ENCODE peak calls at places on chromosomes 4 and X, in nine cellular contexts. One of them, this sample, is unnamed.

GRCh38 chr4:53778122-53778521 is 186.8 kb upstream of the LNX1 start:
- DNase-seq in stimulated activated CD8-positive, alpha-beta memory T cell treated with anti-CD3 and anti-CD28 coated beads, Interleukin-4, amount 100 ng/mL, for 48 hours: no peak
- DNase-seq in AG08396: no peak
- DNase-seq in putamen: no peak
- DNase-seq in AG09309: no peak
- DNase-seq in NCI-H187 treated with DMSO at 0.1 percent for 48 hours: no peak
- DNase-seq in RCC 7860: no peak
- DNase-seq in SW480: no peak
- DNase-seq in neural crest cell: no peak
- DNase-seq in this sample: no peak

GRCh38 chr4:38413524-38414341 is 250.3 kb upstream of the KLF3 start:
- DNase-seq in stimulated activated CD8-positive, alpha-beta memory T cell treated with anti-CD3 and anti-CD28 coated beads, Interleukin-4, amount 100 ng/mL, for 48 hours: no peak
- DNase-seq in AG08396: no peak
- DNase-seq in putamen: no peak
- DNase-seq in AG09309: no peak
- DNase-seq in NCI-H187 treated with DMSO at 0.1 percent for 48 hours: no peak
- DNase-seq in RCC 7860: no peak
- DNase-seq in SW480: peak
- DNase-seq in neural crest cell: no peak
- DNase-seq in this sample: peak

GRCh38 chr4:74583757-74584156 is 138.8 kb downstream of the AREG start:
- DNase-seq in stimulated activated CD8-positive, alpha-beta memory T cell treated with anti-CD3 and anti-CD28 coated beads, Interleukin-4, amount 100 ng/mL, for 48 hours: no peak
- DNase-seq in AG08396: no peak
- DNase-seq in putamen: no peak
- DNase-seq in AG09309: no peak
- DNase-seq in NCI-H187 treated with DMSO at 0.1 percent for 48 hours: no peak
- DNase-seq in RCC 7860: no peak
- DNase-seq in SW480: no peak
- DNase-seq in neural crest cell: no peak
- DNase-seq in this sample: no peak

GRCh38 chr4:1195894-1196401 is 23.6 kb upstream of the SPON2 start:
- DNase-seq in stimulated activated CD8-positive, alpha-beta memory T cell treated with anti-CD3 and anti-CD28 coated beads, Interleukin-4, amount 100 ng/mL, for 48 hours: peak
- DNase-seq in AG08396: no peak
- DNase-seq in putamen: no peak
- DNase-seq in AG09309: no peak
- DNase-seq in NCI-H187 treated with DMSO at 0.1 percent for 48 hours: no peak
- DNase-seq in RCC 7860: no peak
- DNase-seq in SW480: no peak
- DNase-seq in neural crest cell: no peak
- DNase-seq in this sample: no peak

GRCh38 chr4:7625073-7625472 is 190.3 kb upstream of the PSAPL1 start:
- DNase-seq in stimulated activated CD8-positive, alpha-beta memory T cell treated with anti-CD3 and anti-CD28 coated beads, Interleukin-4, amount 100 ng/mL, for 48 hours: no peak
- DNase-seq in AG08396: peak
- DNase-seq in putamen: peak
- DNase-seq in AG09309: peak
- DNase-seq in NCI-H187 treated with DMSO at 0.1 percent for 48 hours: no peak
- DNase-seq in RCC 7860: no peak
- DNase-seq in SW480: no peak
- DNase-seq in neural crest cell: no peak
- DNase-seq in this sample: no peak

GRCh38 chr4:146522862-146523205 is 1.1 kb upstream of the SLC10A7 start:
- DNase-seq in stimulated activated CD8-positive, alpha-beta memory T cell treated with anti-CD3 and anti-CD28 coated beads, Interleukin-4, amount 100 ng/mL, for 48 hours: no peak
- DNase-seq in AG08396: peak
- DNase-seq in putamen: no peak
- DNase-seq in AG09309: no peak
- DNase-seq in NCI-H187 treated with DMSO at 0.1 percent for 48 hours: no peak
- DNase-seq in RCC 7860: no peak
- DNase-seq in SW480: peak
- DNase-seq in neural crest cell: no peak
- DNase-seq in this sample: peak

GRCh38 chr4:128961405-128961804 is 131.9 kb downstream of the SCLT1 start:
- DNase-seq in stimulated activated CD8-positive, alpha-beta memory T cell treated with anti-CD3 and anti-CD28 coated beads, Interleukin-4, amount 100 ng/mL, for 48 hours: no peak
- DNase-seq in AG08396: no peak
- DNase-seq in putamen: no peak
- DNase-seq in AG09309: no peak
- DNase-seq in NCI-H187 treated with DMSO at 0.1 percent for 48 hours: no peak
- DNase-seq in RCC 7860: no peak
- DNase-seq in SW480: no peak
- DNase-seq in neural crest cell: no peak
- DNase-seq in this sample: no peak

GRCh38 chrX:103464071-103464773 is 55.1 kb downstream of the RAB40A start:
- DNase-seq in stimulated activated CD8-positive, alpha-beta memory T cell treated with anti-CD3 and anti-CD28 coated beads, Interleukin-4, amount 100 ng/mL, for 48 hours: peak
- DNase-seq in AG08396: peak
- DNase-seq in putamen: peak
- DNase-seq in AG09309: no peak
- DNase-seq in NCI-H187 treated with DMSO at 0.1 percent for 48 hours: no peak
- DNase-seq in RCC 7860: no peak
- DNase-seq in SW480: peak
- DNase-seq in neural crest cell: peak
- DNase-seq in this sample: peak

GRCh38 chr4:174388744-174389143 is 105.0 kb downstream of the CEP44 start:
- DNase-seq in stimulated activated CD8-positive, alpha-beta memory T cell treated with anti-CD3 and anti-CD28 coated beads, Interleukin-4, amount 100 ng/mL, for 48 hours: no peak
- DNase-seq in AG08396: no peak
- DNase-seq in putamen: no peak
- DNase-seq in AG09309: no peak
- DNase-seq in NCI-H187 treated with DMSO at 0.1 percent for 48 hours: no peak
- DNase-seq in RCC 7860: no peak
- DNase-seq in SW480: no peak
- DNase-seq in neural crest cell: no peak
- DNase-seq in this sample: no peak

GRCh38 chr4:98653890-98654867 is 4.2 kb downstream of the TSPAN5 start:
- DNase-seq in stimulated activated CD8-positive, alpha-beta memory T cell treated with anti-CD3 and anti-CD28 coated beads, Interleukin-4, amount 100 ng/mL, for 48 hours: no peak
- DNase-seq in AG08396: peak
- DNase-seq in putamen: no peak
- DNase-seq in AG09309: peak
- DNase-seq in NCI-H187 treated with DMSO at 0.1 percent for 48 hours: no peak
- DNase-seq in RCC 7860: peak
- DNase-seq in SW480: no peak
- DNase-seq in neural crest cell: no peak
- DNase-seq in this sample: no peak

GRCh38 chrX:15468036-15468435 is 25.1 kb downstream of the PIR start:
- DNase-seq in stimulated activated CD8-positive, alpha-beta memory T cell treated with anti-CD3 and anti-CD28 coated beads, Interleukin-4, amount 100 ng/mL, for 48 hours: no peak
- DNase-seq in AG08396: peak
- DNase-seq in putamen: peak
- DNase-seq in AG09309: peak
- DNase-seq in NCI-H187 treated with DMSO at 0.1 percent for 48 hours: no peak
- DNase-seq in RCC 7860: no peak
- DNase-seq in SW480: no peak
- DNase-seq in neural crest cell: no peak
- DNase-seq in this sample: no peak

GRCh38 chr4:3719191-3719590 is 47.0 kb upstream of the ADRA2C start:
- DNase-seq in stimulated activated CD8-positive, alpha-beta memory T cell treated with anti-CD3 and anti-CD28 coated beads, Interleukin-4, amount 100 ng/mL, for 48 hours: no peak
- DNase-seq in AG08396: no peak
- DNase-seq in putamen: no peak
- DNase-seq in AG09309: no peak
- DNase-seq in NCI-H187 treated with DMSO at 0.1 percent for 48 hours: no peak
- DNase-seq in RCC 7860: no peak
- DNase-seq in SW480: no peak
- DNase-seq in neural crest cell: no peak
- DNase-seq in this sample: no peak

GRCh38 chr4:109026588-109026987 is 263.7 kb upstream of the ETNPPL start:
- DNase-seq in stimulated activated CD8-positive, alpha-beta memory T cell treated with anti-CD3 and anti-CD28 coated beads, Interleukin-4, amount 100 ng/mL, for 48 hours: no peak
- DNase-seq in AG08396: no peak
- DNase-seq in putamen: no peak
- DNase-seq in AG09309: no peak
- DNase-seq in NCI-H187 treated with DMSO at 0.1 percent for 48 hours: no peak
- DNase-seq in RCC 7860: no peak
- DNase-seq in SW480: no peak
- DNase-seq in neural crest cell: no peak
- DNase-seq in this sample: no peak

GRCh38 chr4:85842540-85842939 is 367.6 kb downstream of the ARHGAP24 start:
- DNase-seq in stimulated activated CD8-positive, alpha-beta memory T cell treated with anti-CD3 and anti-CD28 coated beads, Interleukin-4, amount 100 ng/mL, for 48 hours: no peak
- DNase-seq in AG08396: no peak
- DNase-seq in putamen: peak
- DNase-seq in AG09309: no peak
- DNase-seq in NCI-H187 treated with DMSO at 0.1 percent for 48 hours: no peak
- DNase-seq in RCC 7860: no peak
- DNase-seq in SW480: no peak
- DNase-seq in neural crest cell: no peak
- DNase-seq in this sample: no peak

GRCh38 chr4:138724530-138724929 is 291.1 kb upstream of the NOCT start:
- DNase-seq in stimulated activated CD8-positive, alpha-beta memory T cell treated with anti-CD3 and anti-CD28 coated beads, Interleukin-4, amount 100 ng/mL, for 48 hours: no peak
- DNase-seq in AG08396: no peak
- DNase-seq in putamen: no peak
- DNase-seq in AG09309: no peak
- DNase-seq in NCI-H187 treated with DMSO at 0.1 percent for 48 hours: no peak
- DNase-seq in RCC 7860: no peak
- DNase-seq in SW480: no peak
- DNase-seq in neural crest cell: no peak
- DNase-seq in this sample: no peak

GRCh38 chrX:11423362-11423818 is 130.2 kb downstream of the AMELX start:
- DNase-seq in stimulated activated CD8-positive, alpha-beta memory T cell treated with anti-CD3 and anti-CD28 coated beads, Interleukin-4, amount 100 ng/mL, for 48 hours: no peak
- DNase-seq in AG08396: peak
- DNase-seq in putamen: no peak
- DNase-seq in AG09309: no peak
- DNase-seq in NCI-H187 treated with DMSO at 0.1 percent for 48 hours: no peak
- DNase-seq in RCC 7860: peak
- DNase-seq in SW480: peak
- DNase-seq in neural crest cell: no peak
- DNase-seq in this sample: peak